ENCODE peak calls at places on chromosomes 13 and 19, in four cellular contexts. M is endothelial cell of umbilical vein, W is colonic mucosa, Q is IMR-90. B is an unnamed sample.

GRCh38 chr13:35765387-35765786 is 288.9 kb upstream of the MAB21L1 start:
- DNase-seq in M (no peak), Q (no peak), W (no peak), B (no peak)

GRCh38 chr13:92807343-92807742 is 419.3 kb upstream of the GPC6 start:
- DNase-seq in W (no peak), Q (peak; percentile 26), M (no peak), B (peak; percentile 48)

GRCh38 chr13:101452519-101453485 is at the start of gene ITGBL1:
- DNase-seq in Q (peak; percentile 25), M (peak; percentile 48), W (no peak), B (peak; percentile 84)

GRCh38 chr19:51807111-51807701 is 12.2 kb downstream of the FPR3 start:
- DNase-seq in M (no peak), W (no peak), Q (no peak), B (no peak)

GRCh38 chr13:104132849-104133248 is 1066.6 kb upstream of the SLC10A2 start:
- DNase-seq in Q (no peak), M (no peak), W (no peak), B (no peak)

GRCh38 chr19:50724522-50725217 is 1.5 kb downstream of the CLEC11A start:
- DNase-seq in M (peak; percentile 100), W (peak; percentile 100), Q (peak; percentile 99), B (peak; percentile 100)

GRCh38 chr19:39307233-39307821 is 11.1 kb downstream of the IFNL1 start:
- DNase-seq in Q (no peak), M (no peak), W (peak; percentile 71), B (peak; percentile 44)

GRCh38 chr13:44523176-44524017 is 52.7 kb downstream of the TSC22D1 start:
- DNase-seq in M (peak; percentile 43), W (no peak), Q (peak; percentile 79), B (peak; percentile 71)

GRCh38 chr13:33872005-33872351 is 54.0 kb downstream of the RFC3 start:
- DNase-seq in M (no peak), Q (no peak), W (no peak), B (no peak)

GRCh38 chr13:112740502-112741131 is 50.8 kb downstream of the ATP11A start:
- DNase-seq in M (peak; percentile 32), W (peak; percentile 47), Q (peak; percentile 95), B (peak; percentile 85)

GRCh38 chr19:17109962-17110598 is 34.5 kb downstream of the MYO9B start:
- DNase-seq in M (no peak), Q (no peak), W (peak; percentile 53), B (no peak)

GRCh38 chr13:51771418-51772104 is 32.4 kb downstream of the DHRS12 start:
- DNase-seq in W (no peak), Q (no peak), M (no peak), B (no peak)

GRCh38 chr19:7989071-7989575 is 16.3 kb downstream of the ELAVL1 start:
- DNase-seq in Q (no peak), W (no peak), M (no peak), B (no peak)

GRCh38 chr13:41499452-41499851 is 42.1 kb downstream of the RGCC start:
- DNase-seq in M (no peak), W (no peak), Q (no peak), B (no peak)

DNA sequence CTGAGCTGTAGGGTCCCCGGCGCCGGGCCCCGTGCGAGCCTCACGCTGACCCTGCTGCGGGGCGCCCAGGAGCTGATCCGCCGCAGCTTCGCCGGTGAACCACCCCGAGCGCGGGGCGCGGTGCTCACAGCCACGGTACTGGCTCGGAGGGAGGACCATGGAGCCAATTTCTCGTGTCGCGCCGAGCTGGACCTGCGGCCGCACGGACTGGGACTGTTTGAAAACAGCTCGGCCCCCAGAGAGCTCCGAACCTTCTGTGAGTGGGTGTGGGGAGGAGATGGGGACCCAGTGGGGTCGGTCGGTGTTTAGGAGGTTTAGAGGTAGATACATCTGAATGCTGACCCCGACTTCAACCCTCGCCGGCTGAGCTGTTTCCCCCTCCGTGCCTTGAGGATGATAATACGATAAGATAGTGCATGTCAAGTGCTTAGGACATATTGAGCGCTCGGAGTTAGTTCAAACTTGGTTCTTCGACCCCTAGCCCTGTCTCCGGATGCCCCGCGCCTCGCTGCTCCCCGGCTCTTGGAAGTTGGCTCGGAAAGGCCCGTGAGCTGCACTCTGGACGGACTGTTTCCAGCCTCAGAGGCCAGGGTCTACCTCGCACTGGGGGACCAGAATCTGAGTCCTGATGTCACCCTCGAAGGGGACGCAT is 1.9 kb downstream of the ICAM5 start:
- DNase-seq in Q (peak; percentile 10), W (no peak), M (no peak), B (peak; percentile 58)
- H3K9ac ChIP-seq in Q (peak overlapping the region; percentile 29), W (peak overlapping the region; percentile 48), M (no peak overlapping the region), B (no peak overlapping the region)

GRCh38 chr19:48635263-48635965 is 1.8 kb downstream of the DBP start:
- DNase-seq in W (peak; percentile 80), M (peak; percentile 53), Q (no peak), B (peak; percentile 61)
- H3K4me1 ChIP-seq in W (peaks cover 27% of the 10 kb centered on the region), M (peaks cover 34% of the 10 kb centered on the region), Q (peaks cover 39% of the 10 kb centered on the region), B (peaks cover 47% of the 10 kb centered on the region)

GRCh38 chr19:1942934-1943555 is 2.1 kb downstream of the CSNK1G2 start:
- DNase-seq in M (peak; percentile 11), W (no peak), Q (no peak), B (peak; percentile 30)

GRCh38 chr19:1944916-1945561 is 4.1 kb downstream of the CSNK1G2 start:
- DNase-seq in W (no peak), M (no peak), Q (no peak), B (no peak)

GRCh38 chr19:1944088-1944915 is 3.3 kb downstream of the CSNK1G2 start:
- DNase-seq in Q (no peak), M (no peak), W (no peak), B (peak; percentile 6)

GRCh38 chr19:1942078-1942933 is 1.3 kb downstream of the CSNK1G2 start:
- DNase-seq in Q (peak; percentile 67), M (peak; percentile 81), W (peak; percentile 83), B (peak; percentile 88)

GRCh38 chr19:1943661-1944087 is 2.7 kb downstream of the CSNK1G2 start:
- DNase-seq in W (no peak), M (no peak), Q (no peak), B (no peak)
- H3K9ac ChIP-seq in W (no peak overlapping the region), M (no peak overlapping the region), Q (no peak overlapping the region), B (no peak overlapping the region)

GRCh38 chr13:97977376-97977705 is 23.9 kb downstream of the IPO5 start:
- DNase-seq in M (peak; percentile 53), Q (no peak), W (no peak), B (no peak)

GRCh38 chr13:97979556-97979955 is 26.1 kb downstream of the IPO5 start:
- DNase-seq in M (no peak), Q (no peak), W (no peak), B (no peak)

GRCh38 chr13:97976551-97977375 is 23.3 kb downstream of the IPO5 start:
- DNase-seq in W (peak; percentile 24), Q (no peak), M (no peak), B (peak; percentile 73)

GRCh38 chr13:97978661-97979450 is 25.4 kb downstream of the IPO5 start:
- DNase-seq in Q (peak; percentile 28), W (no peak), M (peak; percentile 75), B (peak; percentile 54)

DNA sequence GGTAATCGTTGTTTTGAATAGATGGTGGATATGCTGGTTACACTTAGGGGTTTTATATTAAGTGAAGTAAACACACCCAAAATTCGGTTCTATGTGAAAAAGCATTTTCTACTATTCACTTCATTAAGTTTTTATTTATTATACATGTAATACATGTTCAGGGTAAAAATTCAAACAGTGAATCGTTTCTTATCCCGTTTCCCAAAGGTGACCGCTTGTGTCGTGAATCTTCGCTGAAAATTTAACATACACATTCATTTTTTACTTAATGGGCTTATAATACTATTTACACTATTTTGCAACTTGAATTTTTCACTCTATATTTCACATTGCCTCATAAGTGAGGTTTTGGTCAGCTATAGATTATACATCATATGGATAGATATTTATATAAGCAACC is 24.5 kb downstream of the IPO5 start:
- DNase-seq in W (no peak), Q (no peak), M (no peak), B (peak; percentile 1)
- H3K4me1 ChIP-seq in W (peaks cover 7% of the 10 kb centered on the region), Q (peaks cover 6% of the 10 kb centered on the region), M (peaks cover 33% of the 10 kb centered on the region), B (peaks cover 49% of the 10 kb centered on the region)

DNA sequence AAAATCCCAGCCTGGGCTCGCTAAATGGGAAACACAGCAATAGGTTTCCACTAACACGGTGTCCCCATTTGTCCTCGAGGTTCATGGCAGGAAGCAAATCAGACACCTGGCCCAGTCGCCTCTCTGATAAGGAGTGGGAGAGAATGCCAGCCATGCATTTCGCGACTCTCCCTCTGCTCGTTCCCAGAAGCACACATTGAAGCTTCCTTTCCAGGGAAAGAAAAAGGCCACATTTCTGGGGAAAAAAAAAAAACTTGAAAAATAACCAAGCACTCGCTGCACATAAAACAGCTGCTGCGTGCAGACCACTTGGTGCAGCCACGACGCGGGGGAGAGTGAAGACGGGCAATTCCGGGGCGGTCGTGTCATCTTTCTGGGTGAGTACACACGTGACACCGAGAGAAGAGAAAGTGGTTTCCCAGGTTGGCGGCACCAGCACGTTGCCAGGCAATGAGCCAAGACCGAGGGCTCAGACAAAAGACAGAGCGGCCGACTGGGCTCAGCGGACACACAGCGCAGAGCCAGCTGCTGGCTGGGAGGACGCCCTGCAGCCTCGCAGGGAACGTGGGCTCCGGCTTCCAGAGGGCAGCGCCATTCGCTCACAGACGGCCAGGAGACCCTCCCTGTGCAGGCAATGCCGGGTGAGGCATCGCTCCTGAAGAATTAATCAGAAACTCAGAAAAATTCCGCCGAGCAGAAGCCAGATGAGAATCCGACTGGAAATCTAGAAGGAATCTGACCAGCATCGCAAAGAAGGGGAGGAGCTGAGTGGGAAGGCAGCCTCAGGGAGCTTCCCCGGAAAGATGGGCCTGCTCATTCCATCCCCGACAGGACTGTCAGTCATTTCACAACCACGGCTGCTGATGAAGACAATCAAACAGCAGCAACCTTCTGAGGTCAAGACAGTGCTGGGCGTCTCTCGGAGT is 83.2 kb upstream of the IRS2 start:
- DNase-seq in M (peak; percentile 7), Q (peak; percentile 44), W (peak; percentile 47), B (no peak)
- H3K9ac ChIP-seq in M (no peak overlapping the region), Q (peak overlapping the region; percentile 7), W (no peak overlapping the region), B (peak overlapping the region; percentile 73)

DNA sequence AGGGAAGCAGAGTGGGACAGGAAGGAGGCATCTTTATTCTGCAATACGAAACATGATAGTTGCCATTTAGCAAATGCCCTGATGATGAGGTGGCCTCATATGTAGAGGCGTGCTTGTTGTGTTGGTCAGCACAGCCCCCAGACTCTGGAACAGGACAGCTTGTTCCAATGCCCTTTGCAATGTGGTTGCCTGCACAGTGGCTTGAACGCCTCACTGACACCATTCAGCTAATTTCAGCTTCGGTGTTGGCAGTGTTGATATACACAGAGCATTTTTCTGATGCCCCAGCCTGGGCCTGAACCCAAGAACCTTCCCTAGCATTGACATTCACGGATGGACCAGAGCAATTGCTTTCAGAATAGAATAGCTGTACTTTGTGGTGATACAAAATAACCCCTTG is 133.3 kb downstream of the HS6ST3 start:
- DNase-seq in M (no peak), W (no peak), Q (no peak), B (no peak)
- H3K4me1 ChIP-seq in M (no peaks in the 10 kb centered on the region), W (no peaks in the 10 kb centered on the region), Q (no peaks in the 10 kb centered on the region), B (no peaks in the 10 kb centered on the region)

GRCh38 chr19:49528211-49528771 is 488 bp downstream of the RCN3 start:
- DNase-seq in M (peak; percentile 32), W (no peak), Q (peak; percentile 30), B (peak; percentile 67)
- H3K9ac ChIP-seq in M (peak overlapping the region; percentile 72), W (no peak overlapping the region), Q (peak overlapping the region; percentile 56), B (peak overlapping the region; percentile 86)

GRCh38 chr13:27020415-27020814 is 151.2 kb downstream of the USP12 start:
- DNase-seq in M (no peak), W (no peak), Q (no peak), B (no peak)
- H3K4me1 ChIP-seq in M (no peaks in the 10 kb centered on the region), W (peaks cover 5% of the 10 kb centered on the region), Q (peaks cover 20% of the 10 kb centered on the region), B (no peaks in the 10 kb centered on the region)

GRCh38 chr19:16087940-16088339 is 11.6 kb downstream of the TPM4 start:
- DNase-seq in Q (no peak), W (no peak), M (no peak), B (no peak)
- H3K9ac ChIP-seq in Q (no peak overlapping the region), W (no peak overlapping the region), M (no peak overlapping the region), B (no peak overlapping the region)